ENCODE peak calls at places on chromosomes 12 and 14, in ten cellular contexts. E is EH, C is NCI-H524, B is SW 1271, Z is islet precursor cell, A is RCC 7860, X is HTR-8/SVneo, N is NCI-H460, J is GM13977, R is nucleus accumbens. U is an unnamed sample.

GRCh38 chr12:46555379-46555778 is 182.8 kb upstream of the SLC38A2 start:
- DNase-seq in E (peak; percentile 93), C (peak; percentile 53), B (peak; percentile 37), Z (no peak), A (peak; percentile 42), X (no peak), N (no peak), J (no peak), R (no peak), U (no peak)

GRCh38 chr12:50949801-50950302 is 2.5 kb upstream of the HIGD1C start:
- DNase-seq in E (no peak), C (no peak), B (no peak), Z (no peak), A (no peak), X (no peak), N (no peak), J (no peak), R (no peak), U (no peak)

GRCh38 chr14:55301722-55302121 is 30.5 kb downstream of the FBXO34 start:
- DNase-seq in E (peak; percentile 62), C (peak; percentile 46), B (no peak), Z (peak; percentile 57), A (peak; percentile 20), X (peak; percentile 47), N (no peak), J (peak; percentile 48), R (no peak), U (no peak)

GRCh38 chr14:74491952-74492351 is 1.2 kb downstream of the NPC2 start:
- DNase-seq in E (peak; percentile 65), C (peak; percentile 45), B (no peak), Z (peak; percentile 73), A (no peak), X (peak; percentile 73), N (peak; percentile 40), J (peak; percentile 55), R (no peak), U (peak; percentile 38)

GRCh38 chr14:77663289-77663688 is 44.5 kb downstream of the ALKBH1 start:
- DNase-seq in E (peak; percentile 44), C (no peak), B (no peak), Z (peak; percentile 69), A (no peak), X (peak; percentile 50), N (peak; percentile 63), J (no peak), R (no peak), U (no peak)

GRCh38 chr14:58270628-58271027 is 26.0 kb downstream of the PSMA3 start:
- DNase-seq in E (peak; percentile 16), C (no peak), B (no peak), Z (no peak), A (peak; percentile 11), X (no peak), N (no peak), J (no peak), R (no peak), U (no peak)

GRCh38 chr14:72524230-72524629 is 369.7 kb downstream of the DPF3 start:
- DNase-seq in E (no peak), C (no peak), B (no peak), Z (peak; percentile 13), A (no peak), X (no peak), N (no peak), J (no peak), R (no peak), U (no peak)

GRCh38 chr14:70894868-70895267 is 12.4 kb upstream of the PCNX1 start:
- DNase-seq in E (peak; percentile 74), C (no peak), B (no peak), Z (no peak), A (no peak), X (no peak), N (no peak), J (no peak), R (no peak), U (no peak)

GRCh38 chr14:33567003-33567735 is 383.7 kb downstream of the EGLN3 start:
- DNase-seq in E (no peak), C (peak; percentile 28), B (no peak), Z (no peak), A (no peak), X (no peak), N (no peak), J (no peak), R (no peak), U (no peak)

GRCh38 chr14:104940526-104941150 is 16.0 kb downstream of the PLD4 start:
- DNase-seq in E (no peak), C (peak; percentile 51), B (no peak), Z (no peak), A (no peak), X (no peak), N (no peak), J (peak; percentile 11), R (no peak), U (no peak)

GRCh38 chr14:20428802-20429201 is 7.2 kb downstream of the KLHL33 start:
- DNase-seq in E (no peak), C (no peak), B (no peak), Z (no peak), A (no peak), X (no peak), N (no peak), J (no peak), R (no peak), U (no peak)

GRCh38 chr12:7060353-7060954 is at the start of gene C1S:
- DNase-seq in E (peak; percentile 99), C (no peak), B (no peak), Z (peak; percentile 93), A (peak; percentile 27), X (peak; percentile 95), N (peak; percentile 81), J (no peak), R (no peak), U (no peak)

GRCh38 chr14:95253039-95253620 is 66.6 kb downstream of the CLMN start:
- DNase-seq in E (no peak), C (no peak), B (no peak), Z (no peak), A (peak; percentile 10), X (no peak), N (no peak), J (no peak), R (no peak), U (no peak)

GRCh38 chr12:98856897-98857540 is 211.9 kb downstream of the APAF1 start:
- DNase-seq in E (no peak), C (no peak), B (no peak), Z (peak; percentile 97), A (peak; percentile 56), X (no peak), N (no peak), J (no peak), R (no peak), U (no peak)

GRCh38 chr12:41532072-41532471 is 344.0 kb downstream of the PDZRN4 start:
- DNase-seq in E (peak; percentile 12), C (no peak), B (no peak), Z (no peak), A (no peak), X (no peak), N (no peak), J (no peak), R (no peak), U (no peak)

GRCh38 chr12:66399626-66399931 is 97.3 kb downstream of the HELB start:
- DNase-seq in E (no peak), C (no peak), B (no peak), Z (no peak), A (no peak), X (no peak), N (no peak), J (no peak), R (no peak), U (no peak)

GRCh38 chr12:4159851-4160250 is 113.7 kb upstream of the CCND2 start:
- DNase-seq in E (no peak), C (no peak), B (no peak), Z (peak; percentile 23), A (no peak), X (no peak), N (no peak), J (no peak), R (no peak), U (no peak)

GRCh38 chr14:105473033-105473676 is 1.5 kb upstream of the CRIP2 start:
- DNase-seq in E (no peak), C (no peak), B (no peak), Z (no peak), A (no peak), X (no peak), N (no peak), J (no peak), R (no peak), U (no peak)

GRCh38 chr12:74889563-74890236 is 319.9 kb downstream of the KCNC2 start:
- DNase-seq in E (peak; percentile 64), C (no peak), B (no peak), Z (no peak), A (peak; percentile 67), X (peak; percentile 17), N (no peak), J (no peak), R (no peak), U (no peak)

GRCh38 chr12:34295366-34296142 is 273.3 kb downstream of the ALG10 start:
- DNase-seq in E (no peak), C (no peak), B (no peak), Z (no peak), A (no peak), X (no peak), N (no peak), J (no peak), R (no peak), U (no peak)

GRCh38 chr14:73209943-73210342 is 27.4 kb upstream of the PAPLN start:
- DNase-seq in E (peak; percentile 64), C (no peak), B (no peak), Z (no peak), A (no peak), X (no peak), N (no peak), J (no peak), R (no peak), U (no peak)

GRCh38 chr12:69570545-69571399 is 14.5 kb upstream of the CCT2 start:
- DNase-seq in E (peak; percentile 66), C (peak; percentile 64), B (peak; percentile 40), Z (peak; percentile 70), A (peak; percentile 31), X (peak; percentile 32), N (peak; percentile 72), J (peak; percentile 41), R (no peak), U (no peak)

GRCh38 chr14:64758711-64759554 is 54.7 kb downstream of the PLEKHG3 start:
- DNase-seq in E (peak; percentile 94), C (peak; percentile 80), B (no peak), Z (peak; percentile 90), A (peak; percentile 17), X (peak; percentile 99), N (peak; percentile 46), J (no peak), R (no peak), U (no peak)

GRCh38 chr12:73598626-73599025 is 939.0 kb upstream of the ATXN7L3B start:
- DNase-seq in E (no peak), C (no peak), B (no peak), Z (no peak), A (no peak), X (no peak), N (no peak), J (no peak), R (no peak), U (no peak)

GRCh38 chr14:44613061-44613712 is 106.1 kb upstream of the FSCB start:
- DNase-seq in E (no peak), C (peak; percentile 94), B (no peak), Z (no peak), A (no peak), X (no peak), N (no peak), J (no peak), R (no peak), U (no peak)

GRCh38 chr14:100071545-100071944 is 6.3 kb downstream of the EVL start:
- DNase-seq in E (no peak), C (no peak), B (no peak), Z (peak; percentile 19), A (no peak), X (no peak), N (no peak), J (no peak), R (no peak), U (no peak)

GRCh38 chr14:71764701-71765347 is 167.4 kb upstream of the RGS6 start:
- DNase-seq in E (peak; percentile 38), C (peak; percentile 100), B (no peak), Z (no peak), A (no peak), X (no peak), N (no peak), J (no peak), R (no peak), U (no peak)

GRCh38 chr14:20455355-20456300 is 602 bp downstream of the APEX1 start:
- DNase-seq in E (peak; percentile 89), C (no peak), B (peak; percentile 76), Z (no peak), A (peak; percentile 57), X (no peak), N (peak; percentile 67), J (peak; percentile 68), R (no peak), U (no peak)